ENCODE peak calls at places on chromosomes 7 and 10, in eight cellular contexts. L, S, T, H, A, U, K and D are unnamed samples.

GRCh38 chr7:158070222-158070920 is 517.3 kb downstream of the PTPRN2 start:
- DNase-seq in L (no peak), S (no peak), T (no peak), H (no peak), A (peak; percentile 35), U (no peak), K (no peak), D (no peak)

GRCh38 chr7:99290980-99291607 is 18.5 kb downstream of the MYH16 start:
- DNase-seq in L (no peak), S (no peak), T (no peak), H (no peak), A (no peak), U (no peak), K (no peak), D (no peak)

GRCh38 chr7:110595694-110596093 is 495.2 kb upstream of the LRRN3 start:
- DNase-seq in L (no peak), S (no peak), T (no peak), H (no peak), A (no peak), U (no peak), K (no peak), D (no peak)

GRCh38 chr10:131246089-131246488 is 65.4 kb downstream of the TCERG1L start:
- DNase-seq in L (no peak), S (no peak), T (no peak), H (no peak), A (peak; percentile 56), U (no peak), K (no peak), D (no peak)

GRCh38 chr10:23693895-23694294 is 255.0 kb downstream of the OTUD1 start:
- DNase-seq in L (no peak), S (no peak), T (no peak), H (peak; percentile 19), A (no peak), U (no peak), K (no peak), D (no peak)

GRCh38 chr7:158706273-158706704 is 1.7 kb upstream of the NCAPG2 start:
- DNase-seq in L (no peak), S (no peak), T (no peak), H (no peak), A (no peak), U (no peak), K (no peak), D (no peak)

GRCh38 chr10:97048649-97049427 is 136.9 kb downstream of the SLIT1 start:
- DNase-seq in L (no peak), S (no peak), T (no peak), H (no peak), A (no peak), U (no peak), K (no peak), D (no peak)

GRCh38 chr10:11260136-11260535 is 242.5 kb downstream of the CELF2 start:
- DNase-seq in L (no peak), S (no peak), T (no peak), H (no peak), A (no peak), U (no peak), K (no peak), D (no peak)

GRCh38 chr7:8881916-8882315 is 448.5 kb downstream of the NXPH1 start:
- DNase-seq in L (no peak), S (no peak), T (no peak), H (no peak), A (no peak), U (no peak), K (no peak), D (no peak)

GRCh38 chr10:27642023-27642589 is 103.5 kb downstream of the MKX start:
- DNase-seq in L (no peak), S (no peak), T (no peak), H (no peak), A (no peak), U (no peak), K (no peak), D (no peak)

GRCh38 chr7:90595801-90596683 is at the start of gene CDK14:
- DNase-seq in L (no peak), S (peak; percentile 81), T (peak; percentile 83), H (peak; percentile 92), A (peak; percentile 97), U (no peak), K (no peak), D (no peak)

GRCh38 chr7:24158976-24159375 is 125.0 kb upstream of the NPY start:
- DNase-seq in L (no peak), S (no peak), T (no peak), H (no peak), A (no peak), U (no peak), K (no peak), D (no peak)

GRCh38 chr10:79492839-79493238 is 19.5 kb upstream of the EIF5AL1 start:
- DNase-seq in L (no peak), S (no peak), T (no peak), H (peak; percentile 1), A (no peak), U (no peak), K (no peak), D (no peak)

GRCh38 chr10:47184273-47184672 is 115.7 kb upstream of the GDF10 start:
- DNase-seq in L (no peak), S (no peak), T (no peak), H (no peak), A (no peak), U (no peak), K (peak; percentile 36), D (no peak)

GRCh38 chr10:123841560-123841959 is 50.0 kb downstream of the CPXM2 start:
- DNase-seq in L (no peak), S (no peak), T (no peak), H (no peak), A (no peak), U (no peak), K (no peak), D (no peak)
- H3K27me3 ChIP-seq in L (no peaks in the 10 kb centered on the region), S (peaks cover under 1% of the 10 kb centered on the region), T (peaks cover 5% of the 10 kb centered on the region), H (no peaks in the 10 kb centered on the region), A (no peaks in the 10 kb centered on the region), U (no peaks in the 10 kb centered on the region), K (no peaks in the 10 kb centered on the region), D (no peaks in the 10 kb centered on the region)

GRCh38 chr7:98106647-98107312 is at the start of gene LMTK2:
- DNase-seq in L (peak; percentile 94), S (peak; percentile 96), T (peak; percentile 98), H (peak; percentile 98), A (peak; percentile 97), U (peak; percentile 93), K (peak; percentile 99), D (peak; percentile 91)

GRCh38 chr7:98105942-98106544 is 619 bp upstream of the LMTK2 start:
- DNase-seq in L (no peak), S (no peak), T (no peak), H (peak; percentile 28), A (peak; percentile 78), U (peak; percentile 0), K (no peak), D (no peak)

GRCh38 chr7:98110249-98111022 is 3.8 kb downstream of the LMTK2 start:
- DNase-seq in L (no peak), S (no peak), T (peak; percentile 58), H (peak; percentile 64), A (no peak), U (no peak), K (no peak), D (no peak)

GRCh38 chr7:98112077-98112476 is 5.4 kb downstream of the LMTK2 start:
- DNase-seq in L (no peak), S (no peak), T (no peak), H (no peak), A (no peak), U (no peak), K (no peak), D (no peak)

GRCh38 chr7:98107313-98107691 is 640 bp downstream of the LMTK2 start:
- DNase-seq in L (peak; percentile 4), S (no peak), T (no peak), H (peak; percentile 50), A (no peak), U (peak; percentile 6), K (no peak), D (peak; percentile 34)
- H3K27ac ChIP-seq in L (peak overlapping the region; percentile 74), S (peak overlapping the region; percentile 92), T (peak overlapping the region; percentile 88), H (peak overlapping the region; percentile 93), A (peak overlapping the region; percentile 97), U (peak overlapping the region; percentile 78), K (peak overlapping the region; percentile 65), D (peak overlapping the region; percentile 86)

DNA sequence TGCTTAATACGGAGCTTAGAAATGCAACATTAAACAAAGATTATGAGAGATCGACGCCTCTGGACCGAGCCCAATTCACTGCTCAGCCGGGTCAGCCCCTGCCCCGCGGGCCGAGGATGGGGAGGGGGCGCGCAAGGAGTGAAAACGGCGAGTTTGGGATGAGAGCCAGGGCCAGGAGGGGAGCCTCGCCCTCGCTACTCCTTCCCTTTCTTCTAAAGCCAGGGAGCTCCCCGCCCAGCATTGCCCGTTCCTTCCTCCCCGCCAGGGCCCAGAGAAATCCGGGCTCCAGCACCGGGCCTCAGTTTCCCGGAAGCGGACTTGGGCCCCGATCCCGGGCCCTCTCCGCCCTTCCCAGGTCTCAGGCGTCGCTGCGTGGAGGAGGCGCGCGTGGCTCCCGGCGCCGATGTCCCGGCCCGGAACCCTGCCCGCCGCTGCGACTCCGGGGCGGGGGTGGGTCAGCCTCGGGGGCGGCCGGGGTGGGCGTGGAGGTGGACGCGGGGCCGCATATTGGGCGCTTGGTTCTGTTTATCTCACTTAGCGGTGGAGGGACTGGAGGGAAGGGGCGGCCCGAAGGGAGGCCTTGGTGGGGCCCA is 8.3 kb downstream of the UNCX start:
- DNase-seq in L (no peak), S (peak; percentile 4), T (no peak), H (no peak), A (peak; percentile 43), U (no peak), K (no peak), D (no peak)
- H3K4me1 ChIP-seq in L (peaks cover 4% of the 10 kb centered on the region), S (peaks cover 8% of the 10 kb centered on the region), T (peaks cover 4% of the 10 kb centered on the region), H (no peaks in the 10 kb centered on the region), A (no peaks in the 10 kb centered on the region), U (peaks cover 4% of the 10 kb centered on the region), K (peaks cover 5% of the 10 kb centered on the region), D (peaks cover 5% of the 10 kb centered on the region)

GRCh38 chr7:127256326-127256725 is 3.6 kb upstream of the GRM8 start:
- DNase-seq in L (no peak), S (no peak), T (no peak), H (no peak), A (no peak), U (no peak), K (no peak), D (no peak)
- H3K27me3 ChIP-seq in L (peaks cover 19% of the 10 kb centered on the region), S (peaks cover 31% of the 10 kb centered on the region), T (no peaks in the 10 kb centered on the region), H (peaks cover 49% of the 10 kb centered on the region), A (peaks cover 27% of the 10 kb centered on the region), U (peaks cover 27% of the 10 kb centered on the region), K (peaks cover 18% of the 10 kb centered on the region), D (peaks cover 20% of the 10 kb centered on the region)

DNA sequence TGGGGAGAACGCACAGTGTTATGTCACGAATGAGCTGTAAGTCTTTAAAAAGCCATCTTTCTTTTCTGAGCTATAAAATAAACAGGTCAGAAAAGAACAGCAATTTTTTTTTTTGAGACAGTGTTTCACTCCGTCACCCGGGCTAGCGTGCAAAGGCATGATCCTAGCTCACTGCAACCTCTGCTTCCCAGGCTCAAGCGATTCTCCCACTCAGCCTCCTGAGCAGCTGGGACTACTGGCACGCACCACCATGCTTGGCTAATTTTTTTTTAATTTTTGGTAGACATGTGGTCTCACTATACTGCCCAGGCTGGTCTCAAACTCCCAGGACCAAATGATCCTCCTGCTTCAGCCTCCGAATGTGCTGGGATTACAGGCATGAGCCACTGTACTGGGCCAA is 58.6 kb downstream of the PPP1R3C start:
- DNase-seq in L (no peak), S (no peak), T (no peak), H (no peak), A (no peak), U (no peak), K (no peak), D (no peak)
- H3K27ac ChIP-seq in L (no peak overlapping the region), S (peak overlapping the region; percentile 48), T (no peak overlapping the region), H (no peak overlapping the region), A (no peak overlapping the region), U (no peak overlapping the region), K (no peak overlapping the region), D (no peak overlapping the region)